ENCODE peak calls at places on chromosomes 16 and 17, in six cellular contexts. P is IMR-90, X is H9, O is mesenchymal stem cell, B is H1, C is neuronal stem cell. G is an unnamed sample.

GRCh38 chr16:48687421-48688038 is 77.5 kb upstream of the N4BP1 start:
- DNase-seq in B (peak), X (peak), P (peak), C (peak), O (peak), G (peak)

GRCh38 chr17:68289473-68289872 is 1.5 kb downstream of the SLC16A6 start:
- DNase-seq in B (no peak), C (no peak), X (no peak), P (no peak), O (peak), G (no peak)

GRCh38 chr16:89111263-89111662 is 17.6 kb downstream of the ACSF3 start:
- DNase-seq in C (no peak), X (no peak), O (no peak), B (no peak), P (no peak), G (no peak)

GRCh38 chr16:4870138-4870671 is 22.9 kb downstream of the UBN1 start:
- DNase-seq in B (no peak), X (no peak), P (no peak), O (no peak), C (no peak), G (no peak)

GRCh38 chr17:14211778-14212177 is 24.9 kb downstream of the CDRT15 start:
- DNase-seq in X (peak), O (no peak), C (no peak), B (peak), P (no peak), G (no peak)

GRCh38 chr17:78263063-78263735 is 31.8 kb downstream of the TMEM235 start:
- DNase-seq in P (no peak), X (peak), B (peak), C (no peak), O (peak), G (no peak)

GRCh38 chr16:87914812-87915211 is 21.5 kb downstream of the CA5A start:
- DNase-seq in X (no peak), B (no peak), O (no peak), C (no peak), P (no peak), G (no peak)

GRCh38 chr17:50270430-50271172 is 3.7 kb upstream of the TMEM92 start:
- DNase-seq in P (peak), O (peak), X (peak), C (no peak), B (peak), G (no peak)

GRCh38 chr17:7704601-7705268 is at the start of gene EFNB3:
- DNase-seq in X (peak), C (peak), P (no peak), O (peak), B (peak), G (peak)

GRCh38 chr17:34725008-34725407 is 145.6 kb downstream of the TMEM132E start:
- DNase-seq in B (no peak), C (no peak), X (peak), O (no peak), P (no peak), G (peak)

GRCh38 chr16:62194828-62195227 is 158.6 kb upstream of the CDH8 start:
- DNase-seq in B (no peak), X (no peak), O (no peak), C (no peak), P (no peak), G (no peak)

GRCh38 chr16:82695806-82696205 is 69.0 kb downstream of the CDH13 start:
- DNase-seq in P (no peak), B (no peak), X (no peak), O (peak), C (no peak), G (no peak)

GRCh38 chr16:19607610-19608280 is 52.2 kb downstream of the VPS35L start:
- DNase-seq in P (peak), B (no peak), O (no peak), C (no peak), X (no peak), G (peak)

GRCh38 chr16:17467923-17468540 is 2.7 kb downstream of the XYLT1 start:
- DNase-seq in P (peak), X (peak), O (no peak), B (peak), C (peak), G (peak)

GRCh38 chr17:47866941-47867340 is 16.0 kb upstream of the SP6 start:
- DNase-seq in O (no peak), B (no peak), C (no peak), X (no peak), P (no peak), G (no peak)

GRCh38 chr17:18039535-18040286 is 503 bp downstream of the GID4 start:
- DNase-seq in O (peak), P (no peak), B (peak), X (peak), C (peak), G (peak)

GRCh38 chr17:35086164-35086563 is 22.7 kb upstream of the RFFL start:
- DNase-seq in C (no peak), X (no peak), B (no peak), O (no peak), P (no peak), G (no peak)

GRCh38 chr17:8057691-8058114 is 18.8 kb downstream of the ALOX15B start:
- DNase-seq in X (peak), C (peak), O (peak), B (peak), P (peak), G (peak)

GRCh38 chr16:87661561-87661960 is 59.3 kb downstream of the JPH3 start:
- DNase-seq in O (peak), C (peak), B (peak), X (peak), P (peak), G (peak)

GRCh38 chr17:72244494-72244893 is 123.7 kb downstream of the SOX9 start:
- DNase-seq in B (no peak), P (peak), C (no peak), O (no peak), X (no peak), G (no peak)

GRCh38 chr17:36133629-36134259 is 30.1 kb downstream of the CCL4 start:
- DNase-seq in O (peak), X (no peak), B (no peak), P (no peak), C (no peak), G (no peak)

GRCh38 chr16:2341456-2342447 is 1.2 kb upstream of the ABCA3 start:
- DNase-seq in O (no peak), P (no peak), B (peak), C (no peak), X (peak), G (no peak)

GRCh38 chr17:76458580-76459490 is 5.9 kb upstream of the UBE2O start:
- DNase-seq in C (no peak), X (peak), O (peak), P (peak), B (peak), G (peak)

GRCh38 chr17:40547785-40548478 is 17.3 kb downstream of the CCR7 start:
- DNase-seq in O (no peak), B (no peak), P (no peak), C (no peak), X (no peak), G (no peak)
- H3K9ac ChIP-seq in O (peak), B (no peak), P (peak), C (no peak), X (no peak), G (no peak)

GRCh38 chr16:64172191-64172590 is 949.7 kb downstream of the CDH11 start:
- DNase-seq in P (no peak), X (no peak), C (no peak), B (no peak), O (no peak), G (no peak)
- H2BK5ac ChIP-seq in P (no peak), X (no peak), C (no peak), B (no peak), O (no peak), G (no peak)

DNA sequence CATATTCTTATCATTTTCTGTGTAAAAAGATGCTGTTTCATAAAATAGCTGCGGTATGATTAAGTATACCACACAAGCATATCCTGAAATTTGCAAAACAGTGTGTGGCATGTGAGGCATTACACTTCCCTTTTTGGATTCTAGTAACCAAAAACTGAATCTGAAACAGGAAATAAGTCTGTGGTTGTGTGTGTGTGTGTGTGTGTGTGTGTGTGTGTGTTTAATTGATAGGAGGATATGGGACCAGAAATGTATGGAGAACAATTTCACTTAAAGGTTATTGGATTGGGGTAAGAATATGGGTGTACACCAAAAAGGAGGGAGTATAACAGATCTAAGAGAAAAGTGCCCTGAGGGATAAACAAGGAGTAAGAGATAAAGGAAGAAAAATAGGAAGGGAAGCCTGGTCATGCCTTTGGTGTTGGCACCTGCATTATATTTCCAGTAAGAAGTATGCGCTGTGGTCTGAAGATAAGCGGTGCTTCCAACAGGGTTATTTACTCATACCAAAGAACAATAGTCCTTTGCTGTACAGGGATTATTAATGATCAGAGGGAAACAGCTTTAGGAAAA is 4.0 kb downstream of the LYRM1 start:
- DNase-seq in C (no peak), B (no peak), O (peak), P (peak), X (no peak), G (no peak)
- H3K9ac ChIP-seq in C (no peak), B (no peak), O (peak), P (no peak), X (no peak), G (no peak)

DNA sequence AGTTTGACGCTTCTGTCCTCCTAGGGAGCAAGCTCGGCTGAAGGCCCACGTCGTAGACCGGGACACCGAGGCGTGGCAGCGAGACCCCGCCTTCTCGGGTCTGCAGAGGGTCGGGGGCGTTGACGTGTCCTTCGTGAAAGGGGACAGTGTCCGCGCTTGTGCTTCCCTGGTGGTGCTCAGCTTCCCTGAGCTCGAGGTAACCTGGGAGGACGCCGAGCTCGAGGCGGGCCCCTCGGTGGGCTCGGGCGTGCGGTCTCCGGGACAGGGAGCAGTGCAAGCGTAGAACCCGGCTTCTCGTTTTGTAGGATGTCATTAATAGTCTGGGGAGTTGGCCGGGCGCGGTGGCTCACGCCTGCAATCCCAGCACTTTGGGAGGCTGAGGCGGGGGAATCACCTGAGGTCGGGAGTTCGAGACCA is 667 bp downstream of the ENDOV start:
- DNase-seq in O (no peak), P (no peak), C (no peak), X (no peak), B (no peak), G (no peak)
- H2BK5ac ChIP-seq in O (no peak), P (peak), C (peak), X (no peak), B (peak), G (peak)

GRCh38 chr17:82494236-82495055 is 25.1 kb upstream of the FOXK2 start:
- DNase-seq in B (peak), X (peak), C (peak), O (peak), P (peak), G (peak)
- H3K9ac ChIP-seq in B (no peak), X (no peak), C (peak), O (no peak), P (no peak), G (no peak)

DNA sequence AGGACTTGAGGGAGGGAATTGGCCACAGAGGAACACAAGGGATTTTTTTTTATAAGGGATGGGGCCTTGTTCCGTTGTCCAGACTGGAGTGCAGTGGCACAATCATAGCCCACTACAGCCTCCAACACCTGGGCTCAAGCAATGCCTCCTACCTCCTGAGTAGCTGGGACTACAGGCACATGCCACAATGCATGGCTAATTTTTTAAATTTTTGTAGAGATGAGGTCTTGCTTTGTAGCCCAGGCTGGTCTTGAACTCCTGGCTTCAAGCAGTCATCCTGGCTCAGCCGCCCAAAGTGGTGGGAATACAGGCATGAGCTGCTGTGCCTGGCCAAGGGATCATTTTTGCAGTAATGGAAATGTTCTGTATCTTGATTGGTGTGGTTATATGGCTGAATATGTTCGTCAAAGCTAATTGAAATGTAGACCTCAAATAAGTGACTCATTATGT is 56.9 kb downstream of the VMP1 start:
- DNase-seq in X (no peak), B (no peak), C (no peak), O (no peak), P (peak), G (no peak)
- H2BK5ac ChIP-seq in X (no peak), B (no peak), C (no peak), O (peak), P (peak), G (no peak)

DNA sequence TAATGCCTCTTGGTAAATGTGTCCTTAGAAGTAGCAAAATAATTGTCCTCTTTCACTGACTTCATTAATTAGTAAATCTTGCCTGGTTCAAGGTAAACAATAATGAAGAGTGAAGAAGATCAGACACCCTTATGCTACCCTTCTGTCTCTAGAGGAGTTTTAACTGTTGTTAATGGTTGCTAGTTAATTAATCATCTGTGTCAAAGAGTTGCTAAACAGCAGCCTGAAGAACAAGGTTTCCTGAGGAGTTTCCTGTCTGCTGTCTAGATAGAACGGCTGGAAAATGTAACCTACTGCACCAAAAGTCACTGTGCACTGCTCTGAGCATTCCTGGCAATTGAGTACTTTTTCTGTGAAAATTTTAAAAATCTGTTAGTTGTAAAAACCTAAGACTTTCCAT is 131.3 kb downstream of the NLK start:
- DNase-seq in B (no peak), O (peak), C (no peak), P (no peak), X (no peak), G (peak)
- H3K9ac ChIP-seq in B (no peak), O (no peak), C (no peak), P (no peak), X (no peak), G (no peak)

DNA sequence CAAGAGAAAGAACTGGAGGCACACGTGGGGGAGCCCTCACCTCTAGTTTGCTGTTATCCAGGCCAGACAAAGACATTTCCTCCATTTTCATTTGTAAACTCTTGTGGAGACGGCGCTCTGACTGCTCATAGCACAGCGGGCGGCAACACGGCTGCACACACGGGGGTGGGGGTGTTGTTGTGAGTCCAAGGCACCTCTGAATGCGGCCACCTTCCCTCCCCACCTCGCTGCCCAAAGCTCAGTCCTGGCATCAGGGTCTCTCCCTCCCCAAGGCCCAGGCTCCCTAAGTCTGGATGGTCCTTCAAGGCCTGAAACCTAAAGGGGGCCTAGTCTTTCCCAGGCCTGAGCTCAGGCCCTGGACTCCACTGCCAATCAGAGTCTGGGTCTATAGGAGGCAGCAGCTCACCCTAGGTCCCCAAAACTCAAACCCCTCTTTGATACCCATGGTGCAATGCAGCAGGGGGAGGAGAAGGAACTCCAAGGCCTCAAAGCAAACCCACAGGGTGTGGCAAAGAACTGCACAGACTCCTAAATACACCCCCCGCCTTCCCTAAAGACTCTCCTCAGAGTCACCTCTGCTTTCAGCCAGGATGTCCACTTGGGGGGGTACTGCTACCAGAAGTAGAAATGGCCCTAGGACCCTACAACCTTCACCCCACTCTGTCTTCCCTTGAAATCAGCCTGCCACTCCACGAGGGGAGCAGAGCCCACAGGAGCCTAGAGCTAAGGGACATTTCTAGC is 1.5 kb downstream of the ATXN7L3 start:
- DNase-seq in B (no peak), X (no peak), C (no peak), O (peak), P (peak), G (peak)
- H2BK5ac ChIP-seq in B (peak), X (no peak), C (peak), O (no peak), P (peak), G (no peak)

GRCh38 chr17:1002412-1002753 is 5.5 kb downstream of the TIMM22 start:
- DNase-seq in P (peak), C (no peak), B (no peak), O (peak), X (no peak), G (no peak)

GRCh38 chr17:1002771-1003555 is 6.0 kb downstream of the TIMM22 start:
- DNase-seq in C (no peak), O (peak), X (no peak), P (peak), B (no peak), G (no peak)

GRCh38 chr17:1001640-1002411 is 4.9 kb downstream of the TIMM22 start:
- DNase-seq in P (peak), X (no peak), O (peak), C (no peak), B (no peak), G (peak)

GRCh38 chr17:998111-998510 is 1.2 kb downstream of the TIMM22 start:
- DNase-seq in O (no peak), C (no peak), B (no peak), P (no peak), X (no peak), G (no peak)

GRCh38 chr17:1000597-1001490 is 3.9 kb downstream of the TIMM22 start:
- DNase-seq in C (no peak), B (no peak), O (peak), P (peak), X (no peak), G (peak)
- H3K9ac ChIP-seq in C (no peak), B (no peak), O (peak), P (peak), X (no peak), G (no peak)

G was measured in mesendoderm.